ENCODE peak calls at places on chromosomes 11 and 22, in nine cellular contexts. One of them, this sample, is unnamed.

GRCh38 chr22:28123989-28124766 is 205.1 kb upstream of the PITPNB start:
- DNase-seq in neural crest cell: no peak
- DNase-seq in upper lobe of right lung: no peak
- DNase-seq in lower lobe of right lung: no peak
- DNase-seq in coronary artery: no peak
- DNase-seq in tibial artery: no peak
- DNase-seq in pancreas: no peak
- DNase-seq in neural progenitor cell: no peak
- DNase-seq in RWPE1: peak
- DNase-seq in this sample: no peak

GRCh38 chr11:104443387-104443786 is 279.4 kb upstream of the PDGFD start:
- DNase-seq in neural crest cell: no peak
- DNase-seq in upper lobe of right lung: no peak
- DNase-seq in lower lobe of right lung: no peak
- DNase-seq in coronary artery: no peak
- DNase-seq in tibial artery: no peak
- DNase-seq in pancreas: no peak
- DNase-seq in neural progenitor cell: no peak
- DNase-seq in RWPE1: no peak
- DNase-seq in this sample: no peak

GRCh38 chr22:18970180-18970947 is 34.3 kb upstream of the PRODH start:
- DNase-seq in neural crest cell: peak
- DNase-seq in upper lobe of right lung: peak
- DNase-seq in lower lobe of right lung: no peak
- DNase-seq in coronary artery: no peak
- DNase-seq in tibial artery: no peak
- DNase-seq in pancreas: no peak
- DNase-seq in neural progenitor cell: peak
- DNase-seq in RWPE1: no peak
- DNase-seq in this sample: no peak

GRCh38 chr22:49176956-49177355 is 650.7 kb downstream of the BRD1 start:
- DNase-seq in neural crest cell: no peak
- DNase-seq in upper lobe of right lung: no peak
- DNase-seq in lower lobe of right lung: peak
- DNase-seq in coronary artery: no peak
- DNase-seq in tibial artery: no peak
- DNase-seq in pancreas: no peak
- DNase-seq in neural progenitor cell: no peak
- DNase-seq in RWPE1: no peak
- DNase-seq in this sample: no peak

GRCh38 chr11:47532597-47533213 is 20.2 kb downstream of the CELF1 start:
- DNase-seq in neural crest cell: no peak
- DNase-seq in upper lobe of right lung: no peak
- DNase-seq in lower lobe of right lung: no peak
- DNase-seq in coronary artery: no peak
- DNase-seq in tibial artery: no peak
- DNase-seq in pancreas: no peak
- DNase-seq in neural progenitor cell: peak
- DNase-seq in RWPE1: no peak
- DNase-seq in this sample: no peak

GRCh38 chr11:7467652-7468051 is 17.7 kb upstream of the OLFML1 start:
- DNase-seq in neural crest cell: no peak
- DNase-seq in upper lobe of right lung: no peak
- DNase-seq in lower lobe of right lung: no peak
- DNase-seq in coronary artery: no peak
- DNase-seq in tibial artery: no peak
- DNase-seq in pancreas: no peak
- DNase-seq in neural progenitor cell: no peak
- DNase-seq in RWPE1: no peak
- DNase-seq in this sample: no peak

GRCh38 chr11:128713595-128713994 is 19.7 kb downstream of the FLI1 start:
- DNase-seq in neural crest cell: no peak
- DNase-seq in upper lobe of right lung: no peak
- DNase-seq in lower lobe of right lung: no peak
- DNase-seq in coronary artery: no peak
- DNase-seq in tibial artery: no peak
- DNase-seq in pancreas: no peak
- DNase-seq in neural progenitor cell: no peak
- DNase-seq in RWPE1: no peak
- DNase-seq in this sample: no peak

GRCh38 chr11:130178992-130179391 is 19.4 kb downstream of the ST14 start:
- DNase-seq in neural crest cell: no peak
- DNase-seq in upper lobe of right lung: no peak
- DNase-seq in lower lobe of right lung: no peak
- DNase-seq in coronary artery: no peak
- DNase-seq in tibial artery: no peak
- DNase-seq in pancreas: no peak
- DNase-seq in neural progenitor cell: no peak
- DNase-seq in RWPE1: no peak
- DNase-seq in this sample: no peak

GRCh38 chr22:41096841-41097240 is 4.4 kb downstream of the EP300 start:
- DNase-seq in neural crest cell: no peak
- DNase-seq in upper lobe of right lung: no peak
- DNase-seq in lower lobe of right lung: no peak
- DNase-seq in coronary artery: no peak
- DNase-seq in tibial artery: no peak
- DNase-seq in pancreas: no peak
- DNase-seq in neural progenitor cell: no peak
- DNase-seq in RWPE1: no peak
- DNase-seq in this sample: no peak

GRCh38 chr22:41096391-41096790 is 4.0 kb downstream of the EP300 start:
- DNase-seq in neural crest cell: no peak
- DNase-seq in upper lobe of right lung: no peak
- DNase-seq in lower lobe of right lung: no peak
- DNase-seq in coronary artery: no peak
- DNase-seq in tibial artery: no peak
- DNase-seq in pancreas: no peak
- DNase-seq in neural progenitor cell: no peak
- DNase-seq in RWPE1: no peak
- DNase-seq in this sample: no peak

GRCh38 chr22:41094036-41094435 is 1.6 kb downstream of the EP300 start:
- DNase-seq in neural crest cell: no peak
- DNase-seq in upper lobe of right lung: no peak
- DNase-seq in lower lobe of right lung: no peak
- DNase-seq in coronary artery: no peak
- DNase-seq in tibial artery: no peak
- DNase-seq in pancreas: no peak
- DNase-seq in neural progenitor cell: peak
- DNase-seq in RWPE1: peak
- DNase-seq in this sample: no peak

DNA sequence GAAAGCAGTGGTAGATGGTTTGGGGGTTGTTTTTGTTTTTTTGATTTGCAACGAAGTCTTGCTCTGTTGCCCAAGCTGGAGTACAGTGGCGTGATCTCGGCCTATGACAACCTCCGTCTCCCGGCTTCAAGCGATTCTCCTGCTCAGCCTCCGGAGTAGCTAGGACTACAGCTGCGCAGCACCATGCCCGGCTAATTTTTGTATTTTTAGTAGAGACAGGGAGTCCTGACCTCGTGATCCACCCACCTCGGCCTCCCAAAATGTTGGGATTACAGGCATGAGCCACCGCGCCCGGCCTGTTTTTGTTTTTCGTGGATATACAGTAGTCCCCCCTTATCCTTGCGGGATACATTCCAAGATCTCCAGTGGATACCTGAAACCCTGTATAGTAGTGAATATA is 6.6 kb downstream of the EP300 start:
- DNase-seq in neural crest cell: no peak
- DNase-seq in upper lobe of right lung: no peak
- DNase-seq in lower lobe of right lung: no peak
- DNase-seq in coronary artery: no peak
- DNase-seq in tibial artery: no peak
- DNase-seq in pancreas: no peak
- DNase-seq in neural progenitor cell: no peak
- DNase-seq in RWPE1: no peak
- DNase-seq in this sample: no peak
- TF ChIP-seq CTCF in neural crest cell: no peak
- TF ChIP-seq CTCF in upper lobe of right lung: no peak
- TF ChIP-seq CTCF in lower lobe of right lung: no peak
- TF ChIP-seq CTCF in coronary artery: no peak
- TF ChIP-seq CTCF in tibial artery: no peak
- TF ChIP-seq CTCF in pancreas: no peak
- TF ChIP-seq CTCF in neural progenitor cell: no peak
- TF ChIP-seq CTCF in RWPE1: no peak
- TF ChIP-seq CTCF in this sample: no peak

DNA sequence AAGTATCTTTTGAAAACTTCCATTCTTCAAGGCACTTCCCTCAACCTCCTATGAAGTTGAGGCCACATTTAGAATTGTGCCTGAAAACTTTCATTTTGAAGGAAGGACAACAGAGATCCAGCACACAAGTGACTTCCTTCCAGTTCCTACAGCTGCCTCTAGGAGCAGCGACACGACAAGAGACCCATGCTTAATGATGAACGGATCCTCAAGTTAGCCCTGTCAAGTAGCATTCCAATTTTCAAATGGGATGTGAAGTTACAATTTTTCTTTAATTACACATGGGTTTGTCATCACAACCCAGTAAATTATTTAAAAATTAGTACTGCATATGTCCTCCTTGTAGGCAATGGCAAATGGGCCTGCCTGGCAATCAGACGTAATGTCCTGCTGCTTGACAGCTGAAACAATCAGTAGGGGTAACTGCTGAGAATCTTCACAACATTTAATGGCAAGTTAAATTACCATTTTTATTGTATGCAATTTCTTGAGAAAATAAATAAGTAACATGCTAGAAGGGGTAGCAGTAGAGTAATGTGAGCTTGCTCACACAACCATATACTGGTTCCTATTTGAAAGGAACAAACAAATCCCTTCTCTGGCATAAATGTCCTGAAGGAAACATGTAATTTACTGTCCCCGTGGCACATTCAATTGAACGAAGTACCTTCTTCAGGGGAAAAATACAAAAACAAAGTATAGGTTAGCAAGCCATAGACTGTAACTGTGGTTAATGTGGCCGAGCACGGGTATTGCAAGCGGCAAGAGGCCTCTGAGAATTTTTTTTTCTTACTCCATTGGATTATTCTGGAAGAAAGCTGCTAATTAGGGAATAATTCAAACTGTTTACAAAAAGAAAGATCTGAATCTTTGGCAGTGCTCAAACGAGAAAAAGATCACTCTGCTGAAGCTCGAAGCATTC is 288.3 kb downstream of the CADM1 start:
- DNase-seq in neural crest cell: no peak
- DNase-seq in upper lobe of right lung: no peak
- DNase-seq in lower lobe of right lung: no peak
- DNase-seq in coronary artery: no peak
- DNase-seq in tibial artery: no peak
- DNase-seq in pancreas: no peak
- DNase-seq in neural progenitor cell: peak
- DNase-seq in RWPE1: no peak
- DNase-seq in this sample: no peak
- TF ChIP-seq CTCF in neural crest cell: peak
- TF ChIP-seq CTCF in upper lobe of right lung: no peak
- TF ChIP-seq CTCF in lower lobe of right lung: peak
- TF ChIP-seq CTCF in coronary artery: no peak
- TF ChIP-seq CTCF in tibial artery: no peak
- TF ChIP-seq CTCF in pancreas: no peak
- TF ChIP-seq CTCF in neural progenitor cell: peak
- TF ChIP-seq CTCF in RWPE1: peak
- TF ChIP-seq CTCF in this sample: no peak

GRCh38 chr11:2266586-2267305 is 3.6 kb downstream of the ASCL2 start:
- DNase-seq in neural crest cell: no peak
- DNase-seq in upper lobe of right lung: no peak
- DNase-seq in lower lobe of right lung: no peak
- DNase-seq in coronary artery: peak
- DNase-seq in tibial artery: no peak
- DNase-seq in pancreas: no peak
- DNase-seq in neural progenitor cell: no peak
- DNase-seq in RWPE1: no peak
- DNase-seq in this sample: no peak

GRCh38 chr11:2268911-2269600 is 1.3 kb downstream of the ASCL2 start:
- DNase-seq in neural crest cell: peak
- DNase-seq in upper lobe of right lung: peak
- DNase-seq in lower lobe of right lung: peak
- DNase-seq in coronary artery: peak
- DNase-seq in tibial artery: peak
- DNase-seq in pancreas: no peak
- DNase-seq in neural progenitor cell: peak
- DNase-seq in RWPE1: peak
- DNase-seq in this sample: no peak

GRCh38 chr11:2267306-2267861 is 3.0 kb downstream of the ASCL2 start:
- DNase-seq in neural crest cell: no peak
- DNase-seq in upper lobe of right lung: peak
- DNase-seq in lower lobe of right lung: no peak
- DNase-seq in coronary artery: peak
- DNase-seq in tibial artery: no peak
- DNase-seq in pancreas: no peak
- DNase-seq in neural progenitor cell: no peak
- DNase-seq in RWPE1: no peak
- DNase-seq in this sample: peak

GRCh38 chr11:2269601-2270321 is 627 bp downstream of the ASCL2 start:
- DNase-seq in neural crest cell: peak
- DNase-seq in upper lobe of right lung: peak
- DNase-seq in lower lobe of right lung: peak
- DNase-seq in coronary artery: peak
- DNase-seq in tibial artery: no peak
- DNase-seq in pancreas: no peak
- DNase-seq in neural progenitor cell: peak
- DNase-seq in RWPE1: peak
- DNase-seq in this sample: peak

DNA sequence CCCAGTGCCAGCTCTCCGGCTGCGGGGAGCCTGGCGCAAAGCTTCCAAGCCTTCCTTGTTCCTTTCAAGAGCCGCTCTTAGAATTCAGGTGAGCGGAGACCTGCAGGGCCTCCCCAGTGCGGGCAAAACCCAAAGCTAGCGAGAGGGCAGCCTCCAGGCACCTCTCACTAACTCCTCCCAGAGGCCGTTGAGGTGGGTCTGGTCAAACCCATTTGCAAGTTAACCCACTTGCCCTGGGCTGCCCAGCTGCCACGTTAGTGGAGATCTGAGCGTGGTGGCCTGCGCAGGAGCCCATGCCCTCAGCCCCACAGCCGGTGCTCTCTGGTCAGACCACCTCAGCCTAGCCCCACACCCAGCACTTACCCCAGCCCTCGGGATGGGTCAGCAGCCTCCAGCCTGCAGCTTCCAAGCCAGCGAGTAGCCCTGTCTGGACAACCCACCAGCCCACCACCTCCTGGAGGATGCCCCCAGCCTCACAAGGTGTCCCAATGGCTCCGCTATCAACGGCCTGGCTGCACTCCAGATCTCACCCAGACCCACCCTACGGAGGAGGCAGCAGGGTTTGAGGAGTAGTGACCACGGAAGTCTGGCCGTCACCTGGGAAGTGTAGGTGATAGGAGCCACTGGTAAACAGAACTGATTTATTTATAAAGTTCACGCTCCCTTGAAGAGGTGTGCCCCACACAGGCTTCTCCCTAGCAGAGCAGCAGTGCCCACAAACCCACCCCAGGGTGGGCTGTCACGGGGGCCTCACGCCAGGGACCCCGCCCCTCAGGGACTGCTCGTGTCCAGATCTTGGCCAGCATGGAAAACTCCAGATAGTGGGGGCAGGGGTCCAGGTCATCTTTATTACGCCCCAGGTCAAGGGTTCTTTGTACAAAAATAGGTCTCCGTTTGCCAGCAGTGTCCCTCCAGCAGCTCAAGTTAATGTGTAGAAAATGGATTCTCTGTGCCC is 2.2 kb downstream of the ASCL2 start:
- DNase-seq in neural crest cell: peak
- DNase-seq in upper lobe of right lung: no peak
- DNase-seq in lower lobe of right lung: no peak
- DNase-seq in coronary artery: peak
- DNase-seq in tibial artery: no peak
- DNase-seq in pancreas: no peak
- DNase-seq in neural progenitor cell: no peak
- DNase-seq in RWPE1: no peak
- DNase-seq in this sample: no peak
- TF ChIP-seq CTCF in neural crest cell: no peak
- TF ChIP-seq CTCF in upper lobe of right lung: no peak
- TF ChIP-seq CTCF in lower lobe of right lung: no peak
- TF ChIP-seq CTCF in coronary artery: no peak
- TF ChIP-seq CTCF in tibial artery: no peak
- TF ChIP-seq CTCF in pancreas: no peak
- TF ChIP-seq CTCF in neural progenitor cell: no peak
- TF ChIP-seq CTCF in RWPE1: no peak
- TF ChIP-seq CTCF in this sample: no peak

GRCh38 chr11:111871693-111872161 is 346 bp upstream of the ALG9 start:
- DNase-seq in neural crest cell: no peak
- DNase-seq in upper lobe of right lung: no peak
- DNase-seq in lower lobe of right lung: no peak
- DNase-seq in coronary artery: no peak
- DNase-seq in tibial artery: no peak
- DNase-seq in pancreas: no peak
- DNase-seq in neural progenitor cell: no peak
- DNase-seq in RWPE1: no peak
- DNase-seq in this sample: no peak

GRCh38 chr11:111870522-111870886 is 877 bp downstream of the ALG9 start:
- DNase-seq in neural crest cell: no peak
- DNase-seq in upper lobe of right lung: no peak
- DNase-seq in lower lobe of right lung: no peak
- DNase-seq in coronary artery: no peak
- DNase-seq in tibial artery: no peak
- DNase-seq in pancreas: no peak
- DNase-seq in neural progenitor cell: no peak
- DNase-seq in RWPE1: no peak
- DNase-seq in this sample: no peak

GRCh38 chr11:111870113-111870512 is 1.3 kb downstream of the ALG9 start:
- DNase-seq in neural crest cell: no peak
- DNase-seq in upper lobe of right lung: no peak
- DNase-seq in lower lobe of right lung: no peak
- DNase-seq in coronary artery: no peak
- DNase-seq in tibial artery: no peak
- DNase-seq in pancreas: no peak
- DNase-seq in neural progenitor cell: no peak
- DNase-seq in RWPE1: no peak
- DNase-seq in this sample: no peak

GRCh38 chr11:111870887-111871692 is at the start of gene ALG9:
- DNase-seq in neural crest cell: peak
- DNase-seq in upper lobe of right lung: peak
- DNase-seq in lower lobe of right lung: peak
- DNase-seq in coronary artery: peak
- DNase-seq in tibial artery: peak
- DNase-seq in pancreas: peak
- DNase-seq in neural progenitor cell: peak
- DNase-seq in RWPE1: peak
- DNase-seq in this sample: peak
- TF ChIP-seq CTCF in neural crest cell: peak
- TF ChIP-seq CTCF in upper lobe of right lung: no peak
- TF ChIP-seq CTCF in lower lobe of right lung: no peak
- TF ChIP-seq CTCF in coronary artery: no peak
- TF ChIP-seq CTCF in tibial artery: peak
- TF ChIP-seq CTCF in pancreas: peak
- TF ChIP-seq CTCF in neural progenitor cell: peak
- TF ChIP-seq CTCF in RWPE1: peak
- TF ChIP-seq CTCF in this sample: no peak

This sample was measured in ascending aorta.